ENCODE peak calls at places on chromosomes 12 and 14, in five cellular contexts. E is lower lobe of right lung, G is brain microvascular endothelial cell, H is ovary, Y is AG04450. I is an unnamed sample.

GRCh38 chr12:111841236-111841749 is 735 bp upstream of the MAPKAPK5 start:
- DNase-seq in E (no peak), G (no peak), H (no peak), Y (no peak), I (no peak)

GRCh38 chr14:102883028-102883953 is 39.2 kb upstream of the AMN start:
- DNase-seq in E (no peak), G (no peak), H (no peak), Y (no peak), I (no peak)

GRCh38 chr14:88163731-88164255 is 158.9 kb downstream of the GPR65 start:
- DNase-seq in E (no peak), G (no peak), H (no peak), Y (no peak), I (no peak)

GRCh38 chr12:92272301-92272964 is 126.8 kb upstream of the BTG1 start:
- DNase-seq in E (peak), G (no peak), H (no peak), Y (no peak), I (no peak)

GRCh38 chr12:89162704-89163261 is 189.5 kb downstream of the DUSP6 start:
- DNase-seq in E (peak), G (peak), H (no peak), Y (peak), I (no peak)

GRCh38 chr12:77133566-77133965 is 68.2 kb upstream of the E2F7 start:
- DNase-seq in E (no peak), G (peak), H (peak), Y (no peak), I (no peak)

GRCh38 chr12:60704171-60704914 is 1108.5 kb downstream of the SLC16A7 start:
- DNase-seq in E (no peak), G (peak), H (no peak), Y (no peak), I (no peak)

GRCh38 chr14:76768201-76768656 is 7.0 kb downstream of the VASH1 start:
- DNase-seq in E (peak), G (no peak), H (no peak), Y (no peak), I (no peak)

GRCh38 chr14:55123101-55123500 is 6.0 kb upstream of the LGALS3 start:
- DNase-seq in E (no peak), G (peak), H (peak), Y (peak), I (no peak)

GRCh38 chr12:1795221-1795784 is 25.1 kb upstream of the LRTM2 start:
- DNase-seq in E (no peak), G (no peak), H (peak), Y (no peak), I (no peak)

GRCh38 chr12:98970210-98970609 is 325.1 kb downstream of the APAF1 start:
- DNase-seq in E (no peak), G (no peak), H (no peak), Y (no peak), I (no peak)

GRCh38 chr12:2057041-2057792 is 4.4 kb downstream of the CACNA1C start:
- DNase-seq in E (peak), G (peak), H (peak), Y (no peak), I (peak)

GRCh38 chr12:56220611-56221232 is 1.0 kb downstream of the RNF41 start:
- DNase-seq in E (peak), G (no peak), H (no peak), Y (no peak), I (no peak)

GRCh38 chr14:101251812-101252442 is 309.4 kb upstream of the DIO3 start:
- DNase-seq in E (no peak), G (no peak), H (no peak), Y (no peak), I (no peak)

GRCh38 chr12:68113644-68114043 is 45.9 kb downstream of the IFNG start:
- DNase-seq in E (no peak), G (no peak), H (no peak), Y (no peak), I (peak)

GRCh38 chr14:71956920-71957563 is 24.8 kb downstream of the RGS6 start:
- DNase-seq in E (no peak), G (no peak), H (no peak), Y (no peak), I (no peak)

GRCh38 chr12:121918679-121919038 is 267 bp downstream of the CFAP251 start:
- DNase-seq in E (no peak), G (no peak), H (no peak), Y (no peak), I (peak)

GRCh38 chr14:71646518-71646917 is 285.7 kb upstream of the RGS6 start:
- DNase-seq in E (no peak), G (no peak), H (no peak), Y (no peak), I (no peak)

GRCh38 chr12:27332407-27333310 is at the start of gene BMAL2:
- DNase-seq in E (peak), G (peak), H (peak), Y (no peak), I (peak)

GRCh38 chr14:93047187-93047586 is 68.5 kb downstream of the ITPK1 start:
- DNase-seq in E (no peak), G (no peak), H (no peak), Y (no peak), I (no peak)

GRCh38 chr14:74875941-74876913 is at the start of gene PROX2:
- DNase-seq in E (no peak), G (no peak), H (no peak), Y (no peak), I (no peak)

GRCh38 chr14:100603341-100604125 is 16.3 kb upstream of the BEGAIN start:
- DNase-seq in E (no peak), G (no peak), H (peak), Y (no peak), I (no peak)

GRCh38 chr12:105721051-105721825 is 390.7 kb downstream of the C12orf75 start:
- DNase-seq in E (no peak), G (no peak), H (no peak), Y (no peak), I (no peak)

GRCh38 chr12:109222496-109222895 is 86.6 kb downstream of the FOXN4 start:
- DNase-seq in E (no peak), G (no peak), H (no peak), Y (no peak), I (no peak)

GRCh38 chr12:105256921-105257320 is 20.9 kb upstream of the APPL2 start:
- DNase-seq in E (no peak), G (peak), H (no peak), Y (peak), I (no peak)

GRCh38 chr12:5441497-5442236 is 9.8 kb downstream of the NTF3 start:
- DNase-seq in E (no peak), G (peak), H (no peak), Y (peak), I (no peak)

GRCh38 chr14:26427059-26427458 is 170.8 kb downstream of the NOVA1 start:
- DNase-seq in E (no peak), G (no peak), H (no peak), Y (no peak), I (no peak)

GRCh38 chr14:22671622-22672021 is 27.5 kb upstream of the OR6J1 start:
- DNase-seq in E (no peak), G (peak), H (no peak), Y (no peak), I (no peak)

GRCh38 chr12:27785882-27786570 is 6.0 kb upstream of the MANSC4 start:
- DNase-seq in E (no peak), G (peak), H (no peak), Y (peak), I (no peak)

GRCh38 chr12:124992874-124993567 is 424 bp upstream of the BRI3BP start:
- DNase-seq in E (peak), G (peak), H (no peak), Y (no peak), I (peak)

GRCh38 chr14:65042731-65043372 is 56.2 kb downstream of the FNTB start:
- DNase-seq in E (peak), G (no peak), H (no peak), Y (no peak), I (no peak)

GRCh38 chr14:105398726-105399440 is 545 bp downstream of the TEX22 start:
- DNase-seq in E (no peak), G (no peak), H (peak), Y (no peak), I (peak)

GRCh38 chr14:38207830-38208815 is at the start of gene SSTR1:
- DNase-seq in E (no peak), G (no peak), H (no peak), Y (no peak), I (peak)

GRCh38 chr14:65320661-65321308 is 91.7 kb upstream of the FUT8 start:
- DNase-seq in E (no peak), G (no peak), H (no peak), Y (no peak), I (no peak)

GRCh38 chr12:2334291-2335088 is 281.7 kb downstream of the CACNA1C start:
- DNase-seq in E (no peak), G (no peak), H (no peak), Y (no peak), I (no peak)

GRCh38 chr14:25841226-25841625 is 756.6 kb downstream of the NOVA1 start:
- DNase-seq in E (no peak), G (no peak), H (no peak), Y (no peak), I (no peak)

GRCh38 chr12:1272132-1272531 is 281.1 kb downstream of the ERC1 start:
- DNase-seq in E (no peak), G (no peak), H (no peak), Y (no peak), I (no peak)

DNA sequence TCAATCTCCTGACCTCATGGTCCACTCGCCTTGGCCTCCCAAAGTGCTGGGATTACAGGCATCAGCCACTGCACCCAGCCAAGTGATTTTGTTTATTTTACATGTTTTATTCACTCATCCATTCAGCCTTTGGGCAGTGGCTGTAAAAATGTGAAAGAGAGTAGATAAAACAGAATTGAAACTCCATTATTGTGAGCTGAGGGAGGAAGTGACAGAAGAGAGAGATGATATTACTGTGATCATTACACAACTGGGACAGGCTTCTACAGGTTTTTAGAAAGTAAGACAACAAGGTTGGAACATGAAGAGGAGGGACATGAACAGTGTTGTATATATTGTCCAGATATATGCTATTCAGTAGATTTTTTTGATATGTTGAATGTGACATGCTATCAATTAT is 25.0 kb downstream of the CREBL2 start:
- DNase-seq in E (no peak), G (no peak), H (no peak), Y (no peak), I (no peak)
- TF ChIP-seq CTCF in E (no peak), G (no peak), H (no peak), Y (no peak), I (no peak)

GRCh38 chr14:94638330-94638729 is 26.1 kb downstream of the SERPINA3 start:
- DNase-seq in E (no peak), G (peak), H (no peak), Y (no peak), I (no peak)

GRCh38 chr14:94633116-94633515 is 20.9 kb downstream of the SERPINA3 start:
- DNase-seq in E (no peak), G (no peak), H (no peak), Y (no peak), I (no peak)

GRCh38 chr14:94638961-94639817 is 27.0 kb downstream of the SERPINA3 start:
- DNase-seq in E (no peak), G (no peak), H (no peak), Y (no peak), I (no peak)

GRCh38 chr14:94635143-94635542 is 23.0 kb downstream of the SERPINA3 start:
- DNase-seq in E (no peak), G (no peak), H (no peak), Y (no peak), I (no peak)

GRCh38 chr14:94636744-94637412 is 24.7 kb downstream of the SERPINA3 start:
- DNase-seq in E (no peak), G (peak), H (no peak), Y (no peak), I (no peak)
- TF ChIP-seq CTCF in E (no peak), G (peak), H (no peak), Y (peak), I (no peak)

DNA sequence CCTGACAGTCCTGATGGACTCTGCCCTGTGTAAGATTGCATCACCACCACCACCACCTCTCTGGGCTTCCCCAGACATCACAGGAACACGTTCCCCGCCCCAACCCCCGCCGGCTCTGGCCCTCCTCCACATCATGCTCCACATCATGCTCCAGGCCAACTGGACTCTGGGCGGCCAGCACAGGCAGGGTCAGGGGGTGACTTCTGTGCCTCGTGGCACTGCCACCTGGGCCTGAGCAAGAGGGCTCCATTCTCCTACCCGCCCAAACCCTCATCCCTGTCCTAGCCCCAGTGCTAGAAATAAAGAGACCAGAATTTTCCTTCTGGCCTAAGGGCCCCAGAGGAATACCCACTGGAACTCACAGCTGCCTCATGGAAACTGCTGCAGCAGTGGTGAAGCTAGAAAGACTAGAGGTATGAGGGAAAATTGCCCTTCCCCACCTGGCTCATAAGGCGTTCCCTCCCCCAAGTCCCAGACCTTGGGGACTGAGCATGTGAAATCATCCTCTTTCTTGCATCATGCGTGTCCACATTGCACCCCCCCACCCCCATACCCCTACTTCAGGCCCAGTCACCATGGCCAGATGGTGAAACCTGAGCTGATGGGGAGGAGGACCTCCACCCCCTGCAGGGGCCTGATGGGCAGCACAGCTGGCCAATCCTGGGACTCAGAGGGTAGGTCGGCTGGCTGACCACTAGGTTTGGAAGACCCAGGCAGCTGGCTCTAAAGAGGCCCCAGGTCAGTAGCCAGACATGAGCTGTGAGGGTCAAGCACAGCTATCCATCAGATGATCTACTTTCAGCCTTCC is at the start of gene INHBE:
- DNase-seq in E (no peak), G (no peak), H (no peak), Y (peak), I (peak)
- TF ChIP-seq CTCF in E (no peak), G (no peak), H (no peak), Y (no peak), I (no peak)

DNA sequence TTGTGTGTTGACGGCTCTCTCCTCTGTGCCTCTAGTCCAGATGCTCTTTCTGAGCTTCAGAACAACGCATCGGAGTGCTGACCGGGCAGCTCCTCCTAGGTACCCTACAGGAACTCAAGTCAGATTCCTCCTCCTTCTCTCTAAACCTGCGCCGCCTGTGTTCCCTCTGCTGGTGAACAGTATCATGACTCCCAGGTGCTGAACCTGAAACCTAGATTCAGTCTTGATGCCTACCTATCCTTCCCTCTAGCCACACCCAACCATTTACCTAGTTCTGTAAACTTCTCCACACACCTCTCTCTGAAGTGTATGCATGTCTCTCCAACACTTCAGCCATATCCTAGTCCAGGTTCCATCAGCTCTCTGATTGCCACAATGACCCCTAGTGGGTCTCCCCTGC is 112.7 kb downstream of the EFCAB11 start:
- DNase-seq in E (no peak), G (no peak), H (no peak), Y (no peak), I (no peak)
- TF ChIP-seq CTCF in E (no peak), G (peak), H (no peak), Y (no peak), I (no peak)

I was measured in glutamatergic neuron.